ENCODE peak calls at places on chromosome 10, in ten cellular contexts. One of them, this sample, is unnamed.

GRCh38 chr10:77457266-77457665 is 180.3 kb downstream of the KCNMA1 start:
- DNase-seq in left lung: no peak
- DNase-seq in tibial nerve: no peak
- DNase-seq in neural progenitor cell: no peak
- DNase-seq in astrocyte of the spinal cord: no peak
- DNase-seq in HL-60: no peak
- DNase-seq in GM12865: no peak
- DNase-seq in CD8-positive, alpha-beta T cell: no peak
- DNase-seq in AG04450: no peak
- DNase-seq in endothelial cell of umbilical vein: no peak
- DNase-seq in this sample: no peak

GRCh38 chr10:86100581-86101061 is 266.0 kb downstream of the GRID1 start:
- DNase-seq in left lung: no peak
- DNase-seq in tibial nerve: no peak
- DNase-seq in neural progenitor cell: peak; percentile 69
- DNase-seq in astrocyte of the spinal cord: no peak
- DNase-seq in HL-60: peak; percentile 18
- DNase-seq in GM12865: peak; percentile 38
- DNase-seq in CD8-positive, alpha-beta T cell: no peak
- DNase-seq in AG04450: no peak
- DNase-seq in endothelial cell of umbilical vein: no peak
- DNase-seq in this sample: no peak

GRCh38 chr10:51297438-51297837 is 223.2 kb downstream of the PRKG1 start:
- DNase-seq in left lung: no peak
- DNase-seq in tibial nerve: no peak
- DNase-seq in neural progenitor cell: no peak
- DNase-seq in astrocyte of the spinal cord: peak; percentile 36
- DNase-seq in HL-60: no peak
- DNase-seq in GM12865: no peak
- DNase-seq in CD8-positive, alpha-beta T cell: no peak
- DNase-seq in AG04450: no peak
- DNase-seq in endothelial cell of umbilical vein: peak; percentile 7
- DNase-seq in this sample: no peak

GRCh38 chr10:86355571-86356038 is 11.0 kb downstream of the GRID1 start:
- DNase-seq in left lung: no peak
- DNase-seq in tibial nerve: peak; percentile 62
- DNase-seq in neural progenitor cell: no peak
- DNase-seq in astrocyte of the spinal cord: no peak
- DNase-seq in HL-60: peak; percentile 60
- DNase-seq in GM12865: no peak
- DNase-seq in CD8-positive, alpha-beta T cell: no peak
- DNase-seq in AG04450: no peak
- DNase-seq in endothelial cell of umbilical vein: no peak
- DNase-seq in this sample: no peak

GRCh38 chr10:43801137-43801536 is 152.5 kb upstream of the ZNF32 start:
- DNase-seq in left lung: no peak
- DNase-seq in tibial nerve: no peak
- DNase-seq in neural progenitor cell: no peak
- DNase-seq in astrocyte of the spinal cord: no peak
- DNase-seq in HL-60: no peak
- DNase-seq in GM12865: no peak
- DNase-seq in CD8-positive, alpha-beta T cell: no peak
- DNase-seq in AG04450: no peak
- DNase-seq in endothelial cell of umbilical vein: no peak
- DNase-seq in this sample: no peak

GRCh38 chr10:96276831-96277230 is 5.5 kb upstream of the BLNK start:
- DNase-seq in left lung: no peak
- DNase-seq in tibial nerve: no peak
- DNase-seq in neural progenitor cell: no peak
- DNase-seq in astrocyte of the spinal cord: no peak
- DNase-seq in HL-60: no peak
- DNase-seq in GM12865: no peak
- DNase-seq in CD8-positive, alpha-beta T cell: no peak
- DNase-seq in AG04450: no peak
- DNase-seq in endothelial cell of umbilical vein: no peak
- DNase-seq in this sample: no peak

GRCh38 chr10:43075612-43076003 is 1.3 kb upstream of the RET start:
- DNase-seq in left lung: peak; percentile 57
- DNase-seq in tibial nerve: no peak
- DNase-seq in neural progenitor cell: peak; percentile 39
- DNase-seq in astrocyte of the spinal cord: no peak
- DNase-seq in HL-60: no peak
- DNase-seq in GM12865: no peak
- DNase-seq in CD8-positive, alpha-beta T cell: no peak
- DNase-seq in AG04450: no peak
- DNase-seq in endothelial cell of umbilical vein: no peak
- DNase-seq in this sample: no peak

GRCh38 chr10:60140681-60141632 is 234.6 kb upstream of the CCDC6 start:
- DNase-seq in left lung: no peak
- DNase-seq in tibial nerve: no peak
- DNase-seq in neural progenitor cell: peak; percentile 79
- DNase-seq in astrocyte of the spinal cord: peak; percentile 62
- DNase-seq in HL-60: no peak
- DNase-seq in GM12865: no peak
- DNase-seq in CD8-positive, alpha-beta T cell: no peak
- DNase-seq in AG04450: no peak
- DNase-seq in endothelial cell of umbilical vein: no peak
- DNase-seq in this sample: no peak

GRCh38 chr10:79321951-79322350 is 25.3 kb upstream of the PPIF start:
- DNase-seq in left lung: no peak
- DNase-seq in tibial nerve: no peak
- DNase-seq in neural progenitor cell: no peak
- DNase-seq in astrocyte of the spinal cord: no peak
- DNase-seq in HL-60: no peak
- DNase-seq in GM12865: no peak
- DNase-seq in CD8-positive, alpha-beta T cell: no peak
- DNase-seq in AG04450: no peak
- DNase-seq in endothelial cell of umbilical vein: no peak
- DNase-seq in this sample: no peak

GRCh38 chr10:20839141-20839540 is 58.0 kb downstream of the NEBL start:
- DNase-seq in left lung: no peak
- DNase-seq in tibial nerve: no peak
- DNase-seq in neural progenitor cell: no peak
- DNase-seq in astrocyte of the spinal cord: no peak
- DNase-seq in HL-60: no peak
- DNase-seq in GM12865: no peak
- DNase-seq in CD8-positive, alpha-beta T cell: no peak
- DNase-seq in AG04450: no peak
- DNase-seq in endothelial cell of umbilical vein: no peak
- DNase-seq in this sample: no peak

GRCh38 chr10:101234333-101234732 is 5.1 kb upstream of the LBX1 start:
- DNase-seq in left lung: no peak
- DNase-seq in tibial nerve: no peak
- DNase-seq in neural progenitor cell: no peak
- DNase-seq in astrocyte of the spinal cord: no peak
- DNase-seq in HL-60: no peak
- DNase-seq in GM12865: no peak
- DNase-seq in CD8-positive, alpha-beta T cell: no peak
- DNase-seq in AG04450: no peak
- DNase-seq in endothelial cell of umbilical vein: no peak
- DNase-seq in this sample: no peak

GRCh38 chr10:101231912-101232689 is 2.8 kb upstream of the LBX1 start:
- DNase-seq in left lung: no peak
- DNase-seq in tibial nerve: no peak
- DNase-seq in neural progenitor cell: no peak
- DNase-seq in astrocyte of the spinal cord: no peak
- DNase-seq in HL-60: no peak
- DNase-seq in GM12865: no peak
- DNase-seq in CD8-positive, alpha-beta T cell: no peak
- DNase-seq in AG04450: no peak
- DNase-seq in endothelial cell of umbilical vein: no peak
- DNase-seq in this sample: no peak

GRCh38 chr10:101235766-101236165 is 6.5 kb upstream of the LBX1 start:
- DNase-seq in left lung: no peak
- DNase-seq in tibial nerve: no peak
- DNase-seq in neural progenitor cell: peak; percentile 61
- DNase-seq in astrocyte of the spinal cord: no peak
- DNase-seq in HL-60: no peak
- DNase-seq in GM12865: no peak
- DNase-seq in CD8-positive, alpha-beta T cell: no peak
- DNase-seq in AG04450: no peak
- DNase-seq in endothelial cell of umbilical vein: no peak
- DNase-seq in this sample: no peak

GRCh38 chr10:101233863-101234262 is 4.6 kb upstream of the LBX1 start:
- DNase-seq in left lung: no peak
- DNase-seq in tibial nerve: no peak
- DNase-seq in neural progenitor cell: no peak
- DNase-seq in astrocyte of the spinal cord: no peak
- DNase-seq in HL-60: no peak
- DNase-seq in GM12865: no peak
- DNase-seq in CD8-positive, alpha-beta T cell: no peak
- DNase-seq in AG04450: no peak
- DNase-seq in endothelial cell of umbilical vein: no peak
- DNase-seq in this sample: no peak

GRCh38 chr10:101233443-101233842 is 4.2 kb upstream of the LBX1 start:
- DNase-seq in left lung: no peak
- DNase-seq in tibial nerve: no peak
- DNase-seq in neural progenitor cell: no peak
- DNase-seq in astrocyte of the spinal cord: no peak
- DNase-seq in HL-60: no peak
- DNase-seq in GM12865: no peak
- DNase-seq in CD8-positive, alpha-beta T cell: no peak
- DNase-seq in AG04450: no peak
- DNase-seq in endothelial cell of umbilical vein: no peak
- DNase-seq in this sample: no peak
- TF ChIP-seq CTCF in left lung: no peak
- TF ChIP-seq CTCF in tibial nerve: no peak
- TF ChIP-seq CTCF in neural progenitor cell: no peak
- TF ChIP-seq CTCF in astrocyte of the spinal cord: no peak
- TF ChIP-seq CTCF in HL-60: no peak
- TF ChIP-seq CTCF in GM12865: no peak
- TF ChIP-seq CTCF in CD8-positive, alpha-beta T cell: no peak
- TF ChIP-seq CTCF in AG04450: no peak
- TF ChIP-seq CTCF in endothelial cell of umbilical vein: no peak
- TF ChIP-seq CTCF in this sample: no peak

GRCh38 chr10:129962092-129962494 is 2.0 kb downstream of the EBF3 start:
- DNase-seq in left lung: no peak
- DNase-seq in tibial nerve: no peak
- DNase-seq in neural progenitor cell: peak; percentile 54
- DNase-seq in astrocyte of the spinal cord: no peak
- DNase-seq in HL-60: no peak
- DNase-seq in GM12865: no peak
- DNase-seq in CD8-positive, alpha-beta T cell: no peak
- DNase-seq in AG04450: no peak
- DNase-seq in endothelial cell of umbilical vein: no peak
- DNase-seq in this sample: no peak
- H3K4me3 ChIP-seq in left lung: no peak overlapping the region
- H3K4me3 ChIP-seq in tibial nerve: peak overlapping the region; percentile 71
- H3K4me3 ChIP-seq in neural progenitor cell: no peak overlapping the region
- H3K4me3 ChIP-seq in astrocyte of the spinal cord: no peak overlapping the region
- H3K4me3 ChIP-seq in HL-60: peak overlapping the region; percentile 10
- H3K4me3 ChIP-seq in GM12865: no peak overlapping the region
- H3K4me3 ChIP-seq in CD8-positive, alpha-beta T cell: no peak overlapping the region
- H3K4me3 ChIP-seq in AG04450: no peak overlapping the region
- H3K4me3 ChIP-seq in endothelial cell of umbilical vein: no peak overlapping the region
- H3K4me3 ChIP-seq in this sample: no peak overlapping the region

GRCh38 chr10:74888947-74889661 is 62.7 kb downstream of the KAT6B start:
- DNase-seq in left lung: no peak
- DNase-seq in tibial nerve: no peak
- DNase-seq in neural progenitor cell: peak; percentile 39
- DNase-seq in astrocyte of the spinal cord: no peak
- DNase-seq in HL-60: no peak
- DNase-seq in GM12865: no peak
- DNase-seq in CD8-positive, alpha-beta T cell: no peak
- DNase-seq in AG04450: no peak
- DNase-seq in endothelial cell of umbilical vein: no peak
- DNase-seq in this sample: no peak
- TF ChIP-seq CTCF in left lung: no peak
- TF ChIP-seq CTCF in tibial nerve: no peak
- TF ChIP-seq CTCF in neural progenitor cell: peak; percentile 33
- TF ChIP-seq CTCF in astrocyte of the spinal cord: no peak
- TF ChIP-seq CTCF in HL-60: no peak
- TF ChIP-seq CTCF in GM12865: no peak
- TF ChIP-seq CTCF in CD8-positive, alpha-beta T cell: no peak
- TF ChIP-seq CTCF in AG04450: peak; percentile 12
- TF ChIP-seq CTCF in endothelial cell of umbilical vein: no peak
- TF ChIP-seq CTCF in this sample: no peak

GRCh38 chr10:3681642-3682554 is 103.1 kb downstream of the KLF6 start:
- DNase-seq in left lung: no peak
- DNase-seq in tibial nerve: no peak
- DNase-seq in neural progenitor cell: no peak
- DNase-seq in astrocyte of the spinal cord: peak; percentile 10
- DNase-seq in HL-60: no peak
- DNase-seq in GM12865: no peak
- DNase-seq in CD8-positive, alpha-beta T cell: no peak
- DNase-seq in AG04450: no peak
- DNase-seq in endothelial cell of umbilical vein: no peak
- DNase-seq in this sample: no peak
- H3K4me3 ChIP-seq in left lung: no peak overlapping the region
- H3K4me3 ChIP-seq in tibial nerve: no peak overlapping the region
- H3K4me3 ChIP-seq in neural progenitor cell: no peak overlapping the region
- H3K4me3 ChIP-seq in astrocyte of the spinal cord: no peak overlapping the region
- H3K4me3 ChIP-seq in HL-60: no peak overlapping the region
- H3K4me3 ChIP-seq in GM12865: no peak overlapping the region
- H3K4me3 ChIP-seq in CD8-positive, alpha-beta T cell: no peak overlapping the region
- H3K4me3 ChIP-seq in AG04450: no peak overlapping the region
- H3K4me3 ChIP-seq in endothelial cell of umbilical vein: no peak overlapping the region
- H3K4me3 ChIP-seq in this sample: no peak overlapping the region

DNA sequence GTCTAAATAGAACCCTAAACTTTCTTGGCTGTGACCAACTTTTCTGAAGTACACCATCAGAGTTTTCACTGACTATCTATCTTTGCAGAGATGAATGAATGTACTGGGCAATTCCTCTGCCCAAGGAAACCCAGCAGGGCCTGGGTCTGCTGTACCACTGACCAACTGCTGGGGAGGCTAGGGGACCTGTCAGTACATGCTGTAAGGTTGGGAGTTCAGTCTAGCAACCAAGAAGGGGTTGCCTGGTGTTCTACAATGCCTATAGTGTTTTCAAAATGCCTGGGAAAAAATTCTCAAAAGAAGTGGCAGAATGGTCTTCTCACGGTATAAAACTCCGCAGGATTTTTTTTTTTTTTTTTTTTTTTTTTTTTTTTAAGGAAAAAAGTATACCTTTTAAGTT is 106.3 kb downstream of the NT5C2 start:
- DNase-seq in left lung: no peak
- DNase-seq in tibial nerve: no peak
- DNase-seq in neural progenitor cell: no peak
- DNase-seq in astrocyte of the spinal cord: no peak
- DNase-seq in HL-60: no peak
- DNase-seq in GM12865: no peak
- DNase-seq in CD8-positive, alpha-beta T cell: no peak
- DNase-seq in AG04450: no peak
- DNase-seq in endothelial cell of umbilical vein: no peak
- DNase-seq in this sample: no peak
- TF ChIP-seq CTCF in left lung: no peak
- TF ChIP-seq CTCF in tibial nerve: no peak
- TF ChIP-seq CTCF in neural progenitor cell: peak; percentile 8
- TF ChIP-seq CTCF in astrocyte of the spinal cord: no peak
- TF ChIP-seq CTCF in HL-60: no peak
- TF ChIP-seq CTCF in GM12865: no peak
- TF ChIP-seq CTCF in CD8-positive, alpha-beta T cell: no peak
- TF ChIP-seq CTCF in AG04450: no peak
- TF ChIP-seq CTCF in endothelial cell of umbilical vein: no peak
- TF ChIP-seq CTCF in this sample: no peak

DNA sequence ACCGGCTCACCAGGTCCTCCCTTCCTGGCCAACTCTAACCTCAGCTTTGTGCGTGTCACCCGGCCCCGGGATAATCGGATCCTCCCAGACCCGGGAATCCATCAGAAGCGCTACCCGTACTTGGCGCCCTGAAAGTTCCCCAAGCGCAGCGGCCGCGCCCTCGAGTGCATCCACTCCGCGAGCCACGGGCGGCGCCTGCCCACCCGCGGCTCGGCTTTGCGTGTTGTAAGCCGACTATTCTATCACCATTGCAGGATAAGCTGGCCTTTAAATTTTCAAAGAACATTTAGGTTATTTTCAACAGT is 35.7 kb upstream of the EBLN1 start:
- DNase-seq in left lung: peak; percentile 89
- DNase-seq in tibial nerve: peak; percentile 31
- DNase-seq in neural progenitor cell: peak; percentile 72
- DNase-seq in astrocyte of the spinal cord: no peak
- DNase-seq in HL-60: no peak
- DNase-seq in GM12865: no peak
- DNase-seq in CD8-positive, alpha-beta T cell: peak; percentile 33
- DNase-seq in AG04450: no peak
- DNase-seq in endothelial cell of umbilical vein: peak; percentile 6
- DNase-seq in this sample: no peak
- H3K4me3 ChIP-seq in left lung: peak overlapping the region; percentile 60
- H3K4me3 ChIP-seq in tibial nerve: peak overlapping the region; percentile 86
- H3K4me3 ChIP-seq in neural progenitor cell: peak overlapping the region; percentile 60
- H3K4me3 ChIP-seq in astrocyte of the spinal cord: no peak overlapping the region
- H3K4me3 ChIP-seq in HL-60: no peak overlapping the region
- H3K4me3 ChIP-seq in GM12865: peak overlapping the region; percentile 97
- H3K4me3 ChIP-seq in CD8-positive, alpha-beta T cell: peak overlapping the region; percentile 59
- H3K4me3 ChIP-seq in AG04450: no peak overlapping the region
- H3K4me3 ChIP-seq in endothelial cell of umbilical vein: no peak overlapping the region
- H3K4me3 ChIP-seq in this sample: peak overlapping the region; percentile 84

This sample was measured in GM12864.